ENCODE peak calls at places on chromosomes 1 and 21, in ten cellular contexts. Z is SW480; H is stimulated activated CD4-positive, alpha-beta T cell treated with anti-CD3 and anti-CD28 coated beads, Interleukin-1b, Interleukin-23, amount 100 ng/mL, for 24 hours; S is AML-193; R is stimulated activated CD8-positive, alpha-beta memory T cell treated with anti-CD3 and anti-CD28 coated beads, Interleukin-4, amount 100 ng/mL, for 24 hours; O is Right ventricle myocardium superior; W is mesothelial cell of epicardium; J is NCI-H2029 treated with DMSO at 0.1 percent for 48 hours; N is ACHN; X is heart right ventricle. E is an unnamed sample.

GRCh38 chr1:78038491-78038939 is 7.3 kb upstream of the GIPC2 start:
- DNase-seq in Z (no peak), H (no peak), S (no peak), R (no peak), O (no peak), W (no peak), J (peak), N (no peak), X (no peak), E (no peak)

GRCh38 chr21:27633631-27634030 is 666.7 kb upstream of the ADAMTS5 start:
- DNase-seq in Z (no peak), H (no peak), S (no peak), R (no peak), O (no peak), W (no peak), J (no peak), N (no peak), X (peak), E (no peak)

GRCh38 chr1:33429846-33430750 is 797 bp downstream of the PHC2 start:
- DNase-seq in Z (no peak), H (no peak), S (no peak), R (no peak), O (peak), W (peak), J (no peak), N (no peak), X (peak), E (no peak)

GRCh38 chr1:30923597-30923996 is 15.0 kb upstream of the SDC3 start:
- DNase-seq in Z (no peak), H (no peak), S (no peak), R (no peak), O (no peak), W (no peak), J (no peak), N (no peak), X (no peak), E (no peak)

GRCh38 chr21:21463456-21463855 is 465.2 kb downstream of the NCAM2 start:
- DNase-seq in Z (no peak), H (no peak), S (no peak), R (no peak), O (no peak), W (no peak), J (no peak), N (peak), X (no peak), E (no peak)

GRCh38 chr1:223374064-223374610 is 10.2 kb upstream of the SUSD4 start:
- DNase-seq in Z (no peak), H (no peak), S (no peak), R (no peak), O (no peak), W (no peak), J (no peak), N (no peak), X (no peak), E (no peak)

GRCh38 chr1:240312872-240313271 is 221.2 kb downstream of the FMN2 start:
- DNase-seq in Z (peak), H (no peak), S (no peak), R (no peak), O (no peak), W (no peak), J (no peak), N (peak), X (no peak), E (no peak)

GRCh38 chr1:22711071-22711470 is 432 bp downstream of the EPHB2 start:
- DNase-seq in Z (no peak), H (no peak), S (no peak), R (no peak), O (no peak), W (no peak), J (no peak), N (peak), X (no peak), E (no peak)

GRCh38 chr21:24939288-24939687 is 668.0 kb downstream of the MRPL39 start:
- DNase-seq in Z (no peak), H (no peak), S (no peak), R (no peak), O (no peak), W (no peak), J (no peak), N (no peak), X (no peak), E (no peak)

GRCh38 chr1:218553197-218553596 is 208.1 kb downstream of the TGFB2 start:
- DNase-seq in Z (no peak), H (no peak), S (no peak), R (no peak), O (no peak), W (no peak), J (no peak), N (no peak), X (no peak), E (no peak)

GRCh38 chr1:46549697-46550681 is 1.5 kb downstream of the KNCN start:
- DNase-seq in Z (no peak), H (no peak), S (no peak), R (peak), O (no peak), W (no peak), J (no peak), N (no peak), X (no peak), E (no peak)

GRCh38 chr1:225919906-225920305 is 4.1 kb downstream of the PYCR2 start:
- DNase-seq in Z (no peak), H (peak), S (peak), R (no peak), O (peak), W (no peak), J (peak), N (no peak), X (peak), E (peak)

GRCh38 chr21:32520885-32521735 is 64.2 kb downstream of the TCP10L start:
- DNase-seq in Z (peak), H (no peak), S (no peak), R (no peak), O (peak), W (no peak), J (no peak), N (no peak), X (peak), E (no peak)

GRCh38 chr21:25809013-25809412 is 74.2 kb downstream of the GABPA start:
- DNase-seq in Z (no peak), H (no peak), S (no peak), R (no peak), O (no peak), W (no peak), J (no peak), N (no peak), X (no peak), E (no peak)

GRCh38 chr1:68221971-68222355 is 10.4 kb downstream of the WLS start:
- DNase-seq in Z (no peak), H (no peak), S (no peak), R (no peak), O (no peak), W (no peak), J (no peak), N (no peak), X (no peak), E (no peak)

GRCh38 chr1:29282135-29282923 is 46.0 kb downstream of the PTPRU start:
- DNase-seq in Z (no peak), H (no peak), S (no peak), R (no peak), O (peak), W (no peak), J (no peak), N (no peak), X (no peak), E (no peak)

GRCh38 chr1:18998016-18998724 is 41.7 kb upstream of the IFFO2 start:
- DNase-seq in Z (no peak), H (no peak), S (no peak), R (no peak), O (no peak), W (no peak), J (no peak), N (no peak), X (no peak), E (no peak)

GRCh38 chr1:59570524-59570923 is 244.2 kb upstream of the HOOK1 start:
- DNase-seq in Z (peak), H (peak), S (peak), R (peak), O (no peak), W (no peak), J (peak), N (no peak), X (no peak), E (no peak)

GRCh38 chr1:16088996-16089395 is 15.5 kb upstream of the FAM131C start:
- DNase-seq in Z (no peak), H (no peak), S (no peak), R (no peak), O (no peak), W (no peak), J (no peak), N (peak), X (no peak), E (no peak)

GRCh38 chr1:173420330-173420806 is 56.8 kb upstream of the PRDX6 start:
- DNase-seq in Z (peak), H (peak), S (peak), R (no peak), O (peak), W (no peak), J (peak), N (peak), X (peak), E (no peak)

GRCh38 chr1:31064115-31064514 is 1.4 kb downstream of the PUM1 start:
- DNase-seq in Z (no peak), H (no peak), S (no peak), R (no peak), O (no peak), W (no peak), J (no peak), N (no peak), X (no peak), E (no peak)

GRCh38 chr1:226261818-226262217 is 38.4 kb downstream of the MIXL1 start:
- DNase-seq in Z (no peak), H (no peak), S (no peak), R (no peak), O (no peak), W (no peak), J (no peak), N (no peak), X (no peak), E (no peak)

GRCh38 chr21:42542596-42542995 is 28.9 kb downstream of the SLC37A1 start:
- DNase-seq in Z (no peak), H (no peak), S (no peak), R (no peak), O (peak), W (no peak), J (no peak), N (no peak), X (no peak), E (no peak)

GRCh38 chr1:225825606-225826005 is 15.7 kb downstream of the EPHX1 start:
- DNase-seq in Z (no peak), H (no peak), S (no peak), R (no peak), O (no peak), W (no peak), J (no peak), N (no peak), X (no peak), E (no peak)

GRCh38 chr1:15304708-15305326 is 57.8 kb downstream of the FHAD1 start:
- DNase-seq in Z (peak), H (peak), S (peak), R (peak), O (peak), W (peak), J (peak), N (peak), X (peak), E (no peak)

GRCh38 chr1:159008744-159009188 is 941 bp upstream of the IFI16 start:
- DNase-seq in Z (no peak), H (no peak), S (peak), R (peak), O (no peak), W (no peak), J (no peak), N (no peak), X (no peak), E (no peak)

GRCh38 chr1:175045097-175045496 is 21.9 kb upstream of the MRPS14 start:
- DNase-seq in Z (no peak), H (no peak), S (no peak), R (no peak), O (no peak), W (no peak), J (no peak), N (no peak), X (no peak), E (no peak)

GRCh38 chr1:225866061-225866844 is 15.9 kb downstream of the TMEM63A start:
- DNase-seq in Z (peak), H (peak), S (peak), R (peak), O (no peak), W (no peak), J (no peak), N (peak), X (no peak), E (no peak)

GRCh38 chr1:22850681-22851080 is 122.0 kb downstream of the LACTBL1 start:
- DNase-seq in Z (no peak), H (no peak), S (no peak), R (no peak), O (peak), W (no peak), J (no peak), N (no peak), X (peak), E (no peak)

GRCh38 chr1:156025873-156026272 is 5.1 kb upstream of the SSR2 start:
- DNase-seq in Z (no peak), H (peak), S (peak), R (no peak), O (no peak), W (no peak), J (no peak), N (peak), X (peak), E (no peak)

GRCh38 chr1:201716742-201717135 is 112.2 kb upstream of the IPO9 start:
- DNase-seq in Z (no peak), H (no peak), S (no peak), R (no peak), O (no peak), W (no peak), J (no peak), N (no peak), X (no peak), E (no peak)

GRCh38 chr1:119773711-119774241 is 5.1 kb upstream of the HMGCS2 start:
- DNase-seq in Z (peak), H (no peak), S (no peak), R (no peak), O (no peak), W (no peak), J (peak), N (no peak), X (no peak), E (no peak)

GRCh38 chr1:191279266-191279800 is 801.7 kb upstream of the BRINP3 start:
- DNase-seq in Z (no peak), H (no peak), S (no peak), R (no peak), O (no peak), W (no peak), J (no peak), N (no peak), X (no peak), E (no peak)

GRCh38 chr1:154877370-154877974 is 7.4 kb upstream of the KCNN3 start:
- DNase-seq in Z (peak), H (no peak), S (no peak), R (no peak), O (no peak), W (no peak), J (no peak), N (no peak), X (no peak), E (no peak)

GRCh38 chr1:226181996-226182714 is 4.4 kb downstream of the ACBD3 start:
- DNase-seq in Z (peak), H (no peak), S (peak), R (no peak), O (peak), W (no peak), J (no peak), N (peak), X (peak), E (no peak)

GRCh38 chr1:116766616-116767469 is 12.6 kb downstream of the CD2 start:
- DNase-seq in Z (no peak), H (no peak), S (no peak), R (no peak), O (no peak), W (no peak), J (no peak), N (no peak), X (no peak), E (peak)

GRCh38 chr1:244918422-244919319 is 54.3 kb upstream of the HNRNPU start:
- DNase-seq in Z (peak), H (peak), S (peak), R (peak), O (peak), W (no peak), J (no peak), N (peak), X (peak), E (no peak)

GRCh38 chr1:30955448-30956015 is 47.0 kb upstream of the SDC3 start:
- DNase-seq in Z (no peak), H (no peak), S (no peak), R (no peak), O (no peak), W (no peak), J (no peak), N (no peak), X (no peak), E (no peak)